ENCODE peak calls at places on chromosomes 13 and 19, in four cellular contexts. E, H, I and R are unnamed samples.
A peak's percentile ranks its signal among the peaks of the same experiment; 100 is the strongest.

GRCh38 chr13:31067416-31068118 is 94.1 kb downstream of the HSPH1 start:
- DNase-seq in E (peak; percentile 24), H (no peak), I (no peak), R (peak; percentile 38)

GRCh38 chr13:78806457-78806856 is 147.5 kb upstream of the OBI1 start:
- DNase-seq in E (no peak), H (no peak), I (no peak), R (no peak)

GRCh38 chr19:29645911-29646310 is 19.4 kb upstream of the PLEKHF1 start:
- DNase-seq in E (no peak), H (no peak), I (no peak), R (peak; percentile 18)

GRCh38 chr19:501646-502045 is 5.4 kb downstream of the MADCAM1 start:
- DNase-seq in E (no peak), H (no peak), I (no peak), R (no peak)

GRCh38 chr13:22103046-22103445 is 432.2 kb downstream of the FGF9 start:
- DNase-seq in E (no peak), H (no peak), I (no peak), R (no peak)

GRCh38 chr13:35979378-35979911 is 151.7 kb downstream of the DCLK1 start:
- DNase-seq in E (peak; percentile 83), H (peak; percentile 95), I (peak; percentile 73), R (peak; percentile 88)

GRCh38 chr19:12794196-12794921 is 3.1 kb downstream of the JUNB start:
- DNase-seq in E (no peak), H (peak; percentile 89), I (no peak), R (no peak)

GRCh38 chr13:110855363-110855762 is 59.5 kb downstream of the ANKRD10 start:
- DNase-seq in E (no peak), H (peak; percentile 72), I (no peak), R (no peak)

GRCh38 chr13:33644607-33645543 is 173.1 kb upstream of the RFC3 start:
- DNase-seq in E (peak; percentile 46), H (no peak), I (no peak), R (no peak)

GRCh38 chr13:91805605-91806004 is 407.2 kb downstream of the GPC5 start:
- DNase-seq in E (no peak), H (no peak), I (no peak), R (no peak)

GRCh38 chr13:35092251-35092650 is 150.2 kb downstream of the NBEA start:
- DNase-seq in E (no peak), H (no peak), I (no peak), R (no peak)

GRCh38 chr13:94030415-94031119 is 448.9 kb downstream of the DCT start:
- DNase-seq in E (no peak), H (no peak), I (no peak), R (no peak)

GRCh38 chr19:35618857-35619256 is 6.3 kb downstream of the HAUS5 start:
- DNase-seq in E (no peak), H (no peak), I (no peak), R (no peak)

GRCh38 chr13:46057251-46058015 is 4.9 kb upstream of the ZC3H13 start:
- DNase-seq in E (no peak), H (no peak), I (no peak), R (peak; percentile 27)

GRCh38 chr19:33395561-33396550 is 22.3 kb downstream of the CEBPG start:
- DNase-seq in E (peak; percentile 80), H (no peak), I (no peak), R (no peak)

GRCh38 chr19:41866284-41866683 is 6.2 kb downstream of the RPS19 start:
- DNase-seq in E (no peak), H (no peak), I (no peak), R (no peak)

GRCh38 chr13:33251131-33251629 is 34.4 kb downstream of the STARD13 start:
- DNase-seq in E (peak; percentile 66), H (no peak), I (no peak), R (peak; percentile 94)

DNA sequence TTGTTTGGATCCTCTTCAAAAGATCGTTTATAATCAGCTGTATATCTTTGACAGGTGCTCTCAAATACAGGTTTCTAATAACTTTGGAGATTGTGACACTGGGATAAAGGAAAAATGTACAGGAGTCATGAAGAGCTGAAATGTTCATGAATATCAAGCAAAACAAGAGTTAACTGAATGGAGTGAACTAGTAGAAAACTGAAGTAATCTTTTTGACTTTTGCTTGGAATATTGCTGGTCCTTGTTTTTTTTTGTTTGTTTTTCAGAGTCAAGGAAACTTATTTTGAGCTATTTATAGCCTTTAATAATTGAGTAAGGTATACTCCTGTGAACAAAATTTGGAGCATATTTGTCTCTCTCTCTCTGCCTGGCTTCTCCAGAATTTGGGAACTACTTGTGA is 25.3 kb downstream of the MED4 start:
- DNase-seq in E (no peak), H (no peak), I (no peak), R (no peak)
- H3K36me3 ChIP-seq in E (no peaks in the 10 kb centered on the region), H (no peaks in the 10 kb centered on the region), I (peaks cover 79% of the 10 kb centered on the region), R (peaks cover 44% of the 10 kb centered on the region)

GRCh38 chr19:51129716-51130115 is 5.0 kb downstream of the SIGLEC9 start:
- DNase-seq in E (no peak), H (no peak), I (no peak), R (no peak)
- H3K4me3 ChIP-seq in E (no peak overlapping the region), H (no peak overlapping the region), I (no peak overlapping the region), R (no peak overlapping the region)

GRCh38 chr19:57687363-57688010 is 5.7 kb downstream of the ZNF551 start:
- DNase-seq in E (no peak), H (no peak), I (no peak), R (no peak)

GRCh38 chr19:57688011-57688763 is 6.4 kb downstream of the ZNF551 start:
- DNase-seq in E (no peak), H (no peak), I (no peak), R (no peak)

GRCh38 chr19:57689750-57690149 is 8.0 kb downstream of the ZNF551 start:
- DNase-seq in E (no peak), H (no peak), I (no peak), R (no peak)

GRCh38 chr19:57682226-57682766 is 519 bp downstream of the ZNF551 start:
- DNase-seq in E (no peak), H (no peak), I (no peak), R (no peak)

DNA sequence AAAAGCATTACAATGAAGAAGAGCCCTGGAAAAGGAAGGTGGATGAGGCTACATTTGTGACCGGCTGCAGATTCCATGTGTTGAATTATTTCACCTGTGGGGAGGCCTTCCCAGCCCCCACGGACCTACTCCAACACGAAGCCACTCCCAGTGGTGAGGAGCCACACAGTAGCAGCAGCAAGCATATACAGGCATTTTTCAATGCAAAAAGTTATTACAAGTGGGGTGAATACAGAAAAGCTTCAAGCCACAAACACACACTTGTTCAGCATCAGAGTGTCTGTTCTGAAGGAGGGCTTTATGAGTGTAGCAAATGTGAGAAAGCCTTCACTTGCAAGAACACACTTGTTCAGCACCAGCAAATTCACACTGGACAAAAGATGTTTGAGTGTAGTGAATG is 5.0 kb downstream of the ZNF551 start:
- DNase-seq in E (no peak), H (no peak), I (no peak), R (no peak)
- H3K36me3 ChIP-seq in E (no peaks in the 10 kb centered on the region), H (peaks cover 5% of the 10 kb centered on the region), I (peaks cover 47% of the 10 kb centered on the region), R (peaks cover 26% of the 10 kb centered on the region)

GRCh38 chr13:61761690-61762089 is 346.0 kb upstream of the PCDH20 start:
- DNase-seq in E (no peak), H (no peak), I (no peak), R (no peak)

GRCh38 chr13:61756031-61756430 is 340.4 kb upstream of the PCDH20 start:
- DNase-seq in E (no peak), H (no peak), I (no peak), R (no peak)

GRCh38 chr13:61765181-61765742 is 349.6 kb upstream of the PCDH20 start:
- DNase-seq in E (no peak), H (no peak), I (no peak), R (no peak)

DNA sequence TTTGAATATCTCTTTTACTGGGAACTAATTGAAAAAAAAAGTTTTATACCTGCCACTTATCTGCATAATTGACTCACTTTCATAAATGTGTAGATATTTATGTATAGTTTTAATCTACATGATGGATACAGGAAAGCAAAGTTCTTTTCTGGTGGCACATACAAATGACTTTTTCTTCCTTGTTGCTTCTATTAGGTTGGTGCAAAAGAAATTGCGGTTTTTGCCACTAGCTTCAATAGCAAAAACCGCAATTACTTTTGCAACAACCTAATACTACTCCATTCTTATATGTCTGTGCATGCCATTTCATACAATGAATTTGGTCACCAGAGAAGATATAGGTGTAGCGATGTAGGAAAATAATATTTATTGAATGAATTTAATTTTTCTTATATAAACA is 344.5 kb upstream of the PCDH20 start:
- DNase-seq in E (no peak), H (no peak), I (no peak), R (no peak)
- H3K4me3 ChIP-seq in E (no peak overlapping the region), H (no peak overlapping the region), I (no peak overlapping the region), R (no peak overlapping the region)

DNA sequence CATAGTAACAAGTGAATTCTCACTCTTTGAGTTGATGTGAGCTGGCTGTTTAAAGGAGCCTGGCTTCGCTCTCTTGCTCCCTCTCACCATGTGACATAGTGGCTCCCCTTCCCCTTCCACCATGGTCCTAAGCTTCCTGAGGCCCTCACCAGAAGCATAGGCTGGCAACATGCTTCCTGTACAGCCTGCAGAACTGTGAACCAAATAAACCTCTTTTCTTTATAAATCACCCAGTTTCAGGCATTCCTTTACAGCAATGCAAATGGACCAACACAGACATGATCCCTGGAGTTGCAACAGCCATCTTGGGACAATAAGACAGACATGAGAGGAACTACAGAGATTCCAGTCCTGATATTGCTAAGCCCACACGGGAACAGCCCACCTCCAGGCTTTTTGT is 12.6 kb downstream of the TEAD2 start:
- DNase-seq in E (no peak), H (no peak), I (no peak), R (no peak)
- H3K36me3 ChIP-seq in E (no peaks in the 10 kb centered on the region), H (no peaks in the 10 kb centered on the region), I (peaks cover 30% of the 10 kb centered on the region), R (peaks cover 74% of the 10 kb centered on the region)